ENCODE peak calls at places on chromosomes 1 and 21, in seven cellular contexts. Y is adrenal gland, A is psoas muscle, R is GM06990, U is thyroid gland, H is mammary epithelial cell, C is H9. Z is an unnamed sample. For H3K27me3, the result is how much of the 10 kb centered on the place peaks cover.

GRCh38 chr1:210330279-210330866 is 1.7 kb downstream of the HHAT start:
- DNase-seq in Y (peak), A (no peak), R (no peak), U (no peak), H (peak), C (no peak), Z (peak)

GRCh38 chr1:109821221-109821669 is 57.5 kb upstream of the EPS8L3 start:
- DNase-seq in Y (peak), A (peak), R (no peak), U (no peak), H (peak), C (peak), Z (no peak)

GRCh38 chr21:25307489-25307888 is 299.8 kb downstream of the MRPL39 start:
- DNase-seq in Y (no peak), A (no peak), R (no peak), U (no peak), H (no peak), C (no peak), Z (no peak)

GRCh38 chr1:34302798-34303197 is 126.1 kb downstream of the C1orf94 start:
- DNase-seq in Y (no peak), A (no peak), R (no peak), U (no peak), H (no peak), C (no peak), Z (no peak)

GRCh38 chr1:227306689-227307088 is 11.6 kb downstream of the CDC42BPA start:
- DNase-seq in Y (no peak), A (no peak), R (no peak), U (no peak), H (no peak), C (no peak), Z (no peak)

GRCh38 chr1:223007935-223008334 is 135.1 kb downstream of the TLR5 start:
- DNase-seq in Y (no peak), A (no peak), R (no peak), U (no peak), H (no peak), C (no peak), Z (no peak)

GRCh38 chr1:169321539-169321938 is 46.1 kb downstream of the NME7 start:
- DNase-seq in Y (no peak), A (no peak), R (no peak), U (no peak), H (peak), C (no peak), Z (peak)

GRCh38 chr1:26290416-26291261 is 10.8 kb downstream of the SH3BGRL3 start:
- DNase-seq in Y (no peak), A (peak), R (no peak), U (peak), H (no peak), C (no peak), Z (no peak)

GRCh38 chr1:41366428-41367101 is 5.3 kb downstream of the FOXO6 start:
- DNase-seq in Y (no peak), A (peak), R (no peak), U (peak), H (no peak), C (no peak), Z (peak)
- H3K27me3 ChIP-seq in Y (under half), A (under half), R (under half), U (under half), H (under half), C (under half), Z (under half)

DNA sequence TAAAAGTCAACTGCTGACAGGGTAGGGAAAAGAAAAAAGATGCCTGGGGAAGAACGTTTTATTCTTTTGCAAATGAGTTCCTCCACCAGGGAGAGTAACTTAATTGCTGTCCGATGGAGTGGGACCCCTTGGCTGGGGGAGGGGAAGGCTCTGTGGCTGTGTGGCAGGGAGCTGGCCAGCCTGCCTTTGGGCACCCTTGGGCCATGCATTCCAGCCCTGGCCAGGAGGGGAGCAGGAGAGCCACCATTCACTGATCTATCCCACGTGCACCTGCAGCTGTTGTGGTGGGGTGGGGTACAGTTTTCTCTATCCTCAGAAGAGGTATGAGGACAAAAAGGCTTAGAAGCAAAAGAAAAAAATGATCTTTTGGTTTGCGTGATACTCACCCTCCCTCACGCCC is 116.9 kb downstream of the KCNK1 start:
- DNase-seq in Y (no peak), A (no peak), R (no peak), U (no peak), H (no peak), C (peak), Z (no peak)
- H3K27me3 ChIP-seq in Y (under half), A (under half), R (under half), U (under half), H (under half), C (under half), Z (under half)

GRCh38 chr1:2628933-2629626 is 3.7 kb downstream of the MMEL1 start:
- DNase-seq in Y (no peak), A (no peak), R (no peak), U (no peak), H (no peak), C (no peak), Z (no peak)

GRCh38 chr1:2628191-2628932 is 4.5 kb downstream of the MMEL1 start:
- DNase-seq in Y (no peak), A (no peak), R (no peak), U (no peak), H (no peak), C (no peak), Z (no peak)

GRCh38 chr1:2631136-2632050 is 1.4 kb downstream of the MMEL1 start:
- DNase-seq in Y (no peak), A (no peak), R (no peak), U (no peak), H (no peak), C (no peak), Z (no peak)

GRCh38 chr1:2630498-2631135 is 2.2 kb downstream of the MMEL1 start:
- DNase-seq in Y (no peak), A (no peak), R (no peak), U (no peak), H (no peak), C (no peak), Z (no peak)

GRCh38 chr1:2629627-2630497 is 3.0 kb downstream of the MMEL1 start:
- DNase-seq in Y (no peak), A (no peak), R (no peak), U (no peak), H (no peak), C (no peak), Z (no peak)
- H3K27me3 ChIP-seq in Y (under half), A (under half), R (under half), U (under half), H (under half), C (under half), Z (under half)

GRCh38 chr1:167949770-167950169 is 12.9 kb upstream of the MPC2 start:
- DNase-seq in Y (no peak), A (no peak), R (no peak), U (no peak), H (no peak), C (no peak), Z (no peak)
- H3K27me3 ChIP-seq in Y (under half), A (under half), R (under half), U (under half), H (under half), C (under half), Z (under half)

DNA sequence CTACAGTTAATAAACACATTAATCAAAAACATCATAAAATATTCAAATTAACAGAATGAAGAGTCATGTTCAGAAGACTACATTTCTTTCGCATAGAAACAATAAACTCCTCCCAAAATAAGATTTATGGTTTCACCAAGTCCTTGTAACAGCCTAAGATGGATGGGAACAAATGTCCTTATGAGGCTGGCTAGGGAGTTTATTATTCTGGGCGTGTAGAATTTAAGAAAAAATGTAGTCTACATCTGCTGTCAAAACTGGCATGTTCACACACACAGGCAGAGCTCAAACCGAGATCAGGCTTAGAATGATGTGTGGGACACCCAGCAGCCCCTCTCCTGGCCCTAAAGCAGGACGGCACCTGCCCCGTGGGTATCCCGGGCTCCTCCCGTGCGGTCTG is 101.1 kb downstream of the NPHP4 start:
- DNase-seq in Y (no peak), A (peak), R (no peak), U (no peak), H (no peak), C (no peak), Z (no peak)
- H3K27me3 ChIP-seq in Y (under half), A (under half), R (under half), U (under half), H (under half), C (under half), Z (under half)